ENCODE peak calls at places on chromosomes 6 and 20, in five cellular contexts. C is adrenal gland, F is mesendoderm, H is PC-3, N is ascending aorta. G is an unnamed sample. For H3K36me3, the result is how much of the 10 kb centered on the place peaks cover.

GRCh38 chr6:121691126-121691540 is 255.7 kb downstream of the GJA1 start:
- DNase-seq in N (no peak), F (no peak), H (no peak), C (no peak), G (no peak)

GRCh38 chr6:129730477-129731165 is 20.6 kb upstream of the ARHGAP18 start:
- DNase-seq in F (no peak), C (no peak), H (peak), N (no peak), G (no peak)

GRCh38 chr6:37511910-37512399 is 12.3 kb upstream of the CCDC167 start:
- DNase-seq in C (no peak), N (no peak), H (no peak), F (no peak), G (no peak)

GRCh38 chr20:2101057-2101934 is at the start of gene STK35:
- DNase-seq in F (peak), H (peak), N (no peak), C (no peak), G (peak)

GRCh38 chr6:125598422-125598821 is 151.0 kb upstream of the HEY2 start:
- DNase-seq in H (peak), C (no peak), N (peak), F (peak), G (peak)

GRCh38 chr6:73969982-73970960 is 274.3 kb downstream of the CD109 start:
- DNase-seq in H (peak), C (no peak), N (no peak), F (peak), G (no peak)

GRCh38 chr20:35311409-35311808 is 19.2 kb upstream of the FAM83C start:
- DNase-seq in H (peak), F (peak), C (no peak), N (no peak), G (no peak)

GRCh38 chr6:43070028-43070632 is 6.0 kb upstream of the PTK7 start:
- DNase-seq in H (peak), N (no peak), C (no peak), F (peak), G (no peak)

GRCh38 chr20:25000268-25000801 is 7.8 kb upstream of the APMAP start:
- DNase-seq in C (no peak), N (no peak), F (no peak), H (peak), G (peak)

GRCh38 chr6:111951439-111952140 is 78.3 kb upstream of the FYN start:
- DNase-seq in N (no peak), F (no peak), C (no peak), H (no peak), G (no peak)

GRCh38 chr6:14676084-14676483 is 558.5 kb downstream of the CD83 start:
- DNase-seq in F (no peak), C (no peak), H (peak), N (no peak), G (no peak)

GRCh38 chr6:48986105-48986504 is 476.9 kb downstream of the MMUT start:
- DNase-seq in H (no peak), F (no peak), C (no peak), N (no peak), G (no peak)

GRCh38 chr6:111875741-111876140 is 2.5 kb upstream of the FYN start:
- DNase-seq in C (no peak), F (no peak), N (no peak), H (no peak), G (no peak)

GRCh38 chr20:25065625-25066338 is 7.8 kb upstream of the ACSS1 start:
- DNase-seq in N (no peak), F (peak), C (peak), H (peak), G (peak)

GRCh38 chr20:18254615-18255014 is 33.7 kb upstream of the ZNF133 start:
- DNase-seq in H (no peak), N (no peak), C (no peak), F (no peak), G (peak)

GRCh38 chr6:105755885-105756284 is 330.3 kb upstream of the PRDM1 start:
- DNase-seq in C (no peak), F (no peak), N (no peak), H (no peak), G (no peak)

GRCh38 chr20:23641936-23642751 is 4.4 kb upstream of the CST3 start:
- DNase-seq in H (peak), N (no peak), F (no peak), C (no peak), G (peak)

GRCh38 chr6:124964764-124965105 is 2.5 kb downstream of the RNF217 start:
- DNase-seq in C (no peak), N (no peak), H (peak), F (peak), G (no peak)

GRCh38 chr6:168886964-168887363 is 366.7 kb downstream of the THBS2 start:
- DNase-seq in F (no peak), H (no peak), N (no peak), C (no peak), G (no peak)

GRCh38 chr20:25049261-25050060 is 8.5 kb downstream of the ACSS1 start:
- DNase-seq in H (no peak), N (no peak), C (no peak), F (no peak), G (no peak)

GRCh38 chr6:166738778-166739654 is 112.0 kb upstream of the RPS6KA2 start:
- DNase-seq in C (no peak), N (no peak), F (no peak), H (no peak), G (no peak)

GRCh38 chr20:35207950-35208611 is 18.4 kb upstream of the MMP24 start:
- DNase-seq in N (no peak), C (peak), H (peak), F (peak), G (peak)

GRCh38 chr6:150541587-150541986 is 58.1 kb upstream of the PLEKHG1 start:
- DNase-seq in C (no peak), F (no peak), N (no peak), H (no peak), G (no peak)

GRCh38 chr20:23255658-23256385 is 94.8 kb upstream of the NXT1 start:
- DNase-seq in H (no peak), F (no peak), N (no peak), C (no peak), G (no peak)

GRCh38 chr20:57397004-57397692 is 6.0 kb downstream of the RBM38 start:
- DNase-seq in H (no peak), N (no peak), C (no peak), F (no peak), G (no peak)

GRCh38 chr20:44187763-44188709 is 1.0 kb upstream of the JPH2 start:
- DNase-seq in C (no peak), N (no peak), H (peak), F (no peak), G (peak)

GRCh38 chr6:45479834-45480696 is 102.3 kb upstream of the SUPT3H start:
- DNase-seq in N (no peak), C (no peak), F (no peak), H (no peak), G (no peak)

DNA sequence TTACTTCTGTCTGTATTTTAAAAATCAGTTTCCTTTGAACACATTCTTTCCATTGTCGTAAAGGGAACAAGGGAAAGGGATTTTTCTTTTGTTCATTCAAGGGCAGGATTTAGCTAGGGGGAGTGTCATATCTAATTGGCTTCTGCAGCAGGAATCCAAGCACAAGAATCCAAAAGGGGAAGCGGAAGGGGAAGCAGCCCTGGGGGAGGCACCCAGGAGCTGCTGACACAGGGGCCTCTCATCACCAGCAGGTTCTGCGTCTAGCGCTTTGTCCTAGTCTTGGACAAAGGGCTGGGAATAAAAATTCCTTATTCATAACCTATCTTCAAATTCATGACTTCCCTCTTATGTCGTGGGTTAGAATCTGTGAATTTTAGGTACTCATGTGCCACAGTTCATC is 13.7 kb downstream of the RIPK1 start:
- DNase-seq in N (no peak), C (no peak), F (peak), H (no peak), G (no peak)
- H3K36me3 ChIP-seq in N (half or more), C (half or more), F (under half), H (half or more), G (under half)

DNA sequence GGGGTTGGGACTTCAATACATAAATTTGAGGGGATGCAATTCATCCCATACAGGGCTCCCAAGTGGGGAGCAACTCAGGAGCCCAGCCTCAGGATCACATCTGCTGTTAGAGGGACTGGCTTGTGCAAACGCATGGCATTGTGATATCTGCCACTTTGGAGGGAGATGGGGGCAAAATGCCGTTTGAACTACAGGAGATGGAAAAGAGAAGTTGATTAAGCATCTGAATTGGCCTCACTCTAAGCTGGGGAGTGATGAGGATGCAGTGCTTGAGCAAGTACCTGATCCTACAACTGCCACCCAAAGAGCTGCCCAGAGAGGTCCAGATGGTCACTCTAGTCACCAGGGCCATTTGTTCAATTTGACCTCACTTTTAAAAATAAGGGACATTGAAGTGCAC is 2.0 kb downstream of the LY86 start:
- DNase-seq in C (no peak), N (no peak), F (no peak), H (no peak), G (no peak)
- H3K36me3 ChIP-seq in C (under half), N (under half), F (under half), H (under half), G (under half)

GRCh38 chr6:159913375-159913774 is 22.6 kb downstream of the MAS1 start:
- DNase-seq in H (no peak), F (no peak), C (no peak), N (no peak), G (no peak)

GRCh38 chr6:159908940-159909339 is 18.2 kb downstream of the MAS1 start:
- DNase-seq in N (no peak), H (no peak), F (no peak), C (no peak), G (no peak)

GRCh38 chr6:159908535-159908934 is 17.7 kb downstream of the MAS1 start:
- DNase-seq in H (no peak), N (no peak), C (no peak), F (no peak), G (no peak)

GRCh38 chr6:159913862-159914564 is 23.2 kb downstream of the MAS1 start:
- DNase-seq in F (no peak), N (no peak), H (no peak), C (no peak), G (no peak)

DNA sequence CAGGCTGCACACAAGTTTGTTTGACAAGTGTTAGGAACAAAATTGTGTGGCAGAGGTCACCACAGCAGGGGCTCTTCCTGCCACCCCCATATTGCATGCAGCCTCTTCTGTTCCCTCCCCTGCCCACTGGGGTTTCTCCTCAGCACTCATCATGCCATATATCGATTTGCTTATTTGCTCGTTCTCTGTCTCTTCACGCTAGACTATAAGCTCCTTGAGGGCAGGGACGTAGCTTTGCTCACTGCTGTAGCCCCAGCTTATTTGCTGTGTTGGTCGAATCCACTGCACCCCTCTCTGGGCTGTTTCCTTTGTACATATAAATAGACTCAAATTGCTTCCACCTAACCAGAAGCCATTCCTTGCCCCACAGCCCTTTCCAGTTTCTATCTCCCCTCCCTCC is 19.6 kb downstream of the MAS1 start:
- DNase-seq in N (no peak), C (no peak), F (no peak), H (no peak), G (no peak)
- H3K36me3 ChIP-seq in N (under half), C (under half), F (under half), H (under half), G (under half)

GRCh38 chr20:34099675-34100074 is 12.4 kb downstream of the EIF2S2 start:
- DNase-seq in F (no peak), N (no peak), C (no peak), H (no peak), G (no peak)

GRCh38 chr20:34100578-34100977 is 11.5 kb downstream of the EIF2S2 start:
- DNase-seq in H (no peak), N (no peak), C (no peak), F (no peak), G (no peak)

GRCh38 chr20:34102342-34102741 is 9.7 kb downstream of the EIF2S2 start:
- DNase-seq in N (no peak), F (no peak), H (no peak), C (no peak), G (no peak)

GRCh38 chr20:34105978-34106675 is 5.9 kb downstream of the EIF2S2 start:
- DNase-seq in F (no peak), C (no peak), H (no peak), N (no peak), G (no peak)

DNA sequence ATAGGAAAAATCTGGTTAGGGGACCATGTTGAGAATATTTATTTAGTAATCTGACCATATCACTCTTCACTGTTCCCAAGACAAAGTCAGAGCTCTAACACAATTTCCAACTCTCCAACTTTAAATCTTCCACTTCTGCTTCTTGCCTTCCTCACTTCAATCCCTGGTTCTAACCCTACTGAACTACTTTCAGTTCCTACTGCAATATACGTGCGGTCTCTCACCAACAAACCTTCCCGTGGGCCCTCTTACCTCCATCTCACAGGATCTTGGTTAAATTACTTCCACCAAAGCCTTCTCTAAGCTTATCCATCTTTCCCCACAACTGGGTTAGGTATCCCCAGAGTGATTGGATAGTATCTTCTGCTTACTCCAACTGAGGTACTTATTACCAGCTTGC is 8.0 kb downstream of the EIF2S2 start:
- DNase-seq in F (no peak), N (no peak), C (no peak), H (no peak), G (no peak)
- H3K36me3 ChIP-seq in F (under half), N (under half), C (half or more), H (half or more), G (half or more)

GRCh38 chr6:160078883-160079685 is 42.5 kb upstream of the SLC22A1 start:
- DNase-seq in N (no peak), C (no peak), F (no peak), H (no peak), G (no peak)

GRCh38 chr6:160080097-160080496 is 41.5 kb upstream of the SLC22A1 start:
- DNase-seq in F (no peak), C (no peak), H (no peak), N (no peak), G (no peak)

GRCh38 chr6:160077526-160077925 is 44.1 kb upstream of the SLC22A1 start:
- DNase-seq in N (no peak), F (no peak), H (no peak), C (no peak), G (no peak)

GRCh38 chr6:160081398-160081797 is 40.2 kb upstream of the SLC22A1 start:
- DNase-seq in H (no peak), C (no peak), F (no peak), N (no peak), G (no peak)

GRCh38 chr6:160079686-160080043 is 42.0 kb upstream of the SLC22A1 start:
- DNase-seq in H (no peak), N (no peak), C (no peak), F (no peak), G (no peak)
- H3K36me3 ChIP-seq in H (under half), N (half or more), C (half or more), F (under half), G (half or more)

GRCh38 chr6:160043784-160044183 is 74.9 kb downstream of the IGF2R start:
- DNase-seq in C (no peak), H (no peak), N (no peak), F (no peak), G (no peak)

GRCh38 chr6:160049346-160049745 is 72.3 kb upstream of the SLC22A1 start:
- DNase-seq in C (no peak), H (no peak), N (no peak), F (no peak), G (no peak)

GRCh38 chr6:160050022-160050421 is 71.6 kb upstream of the SLC22A1 start:
- DNase-seq in C (no peak), N (no peak), F (no peak), H (no peak), G (no peak)

GRCh38 chr6:160051390-160051789 is 70.2 kb upstream of the SLC22A1 start:
- DNase-seq in N (no peak), C (no peak), F (no peak), H (no peak), G (no peak)

DNA sequence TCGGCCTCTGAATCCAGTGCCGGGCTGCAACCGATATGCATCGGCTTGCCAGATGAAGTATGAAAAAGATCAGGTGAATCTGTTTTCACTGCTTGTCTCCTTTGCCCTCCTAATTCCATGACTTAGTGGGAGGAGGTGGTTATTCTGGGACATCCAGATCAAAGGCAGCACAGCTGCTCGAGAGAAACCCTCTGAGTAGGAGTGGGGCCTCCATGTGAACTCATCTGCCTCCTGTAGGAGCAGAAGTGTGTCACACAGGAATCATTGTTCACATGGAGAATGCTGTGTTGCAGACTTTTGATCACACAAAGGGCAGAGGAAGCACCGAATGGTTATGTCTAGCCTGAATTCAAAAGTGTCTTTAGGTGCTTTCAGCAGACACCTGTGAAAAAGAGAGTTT is 73.1 kb upstream of the SLC22A1 start:
- DNase-seq in C (no peak), H (no peak), N (no peak), F (no peak), G (no peak)
- H3K36me3 ChIP-seq in C (half or more), H (half or more), N (half or more), F (under half), G (half or more)

GRCh38 chr6:89803271-89803670 is 16.3 kb downstream of the MDN1 start:
- DNase-seq in C (no peak), H (no peak), F (no peak), N (no peak), G (peak)

GRCh38 chr6:89799756-89800155 is 19.8 kb downstream of the MDN1 start:
- DNase-seq in H (no peak), N (no peak), C (no peak), F (peak), G (no peak)

GRCh38 chr6:89797317-89797716 is 22.3 kb downstream of the MDN1 start:
- DNase-seq in N (no peak), C (no peak), F (no peak), H (no peak), G (no peak)

GRCh38 chr6:89794324-89794723 is 25.3 kb downstream of the MDN1 start:
- DNase-seq in H (no peak), F (no peak), C (no peak), N (no peak), G (no peak)

GRCh38 chr6:89799111-89799510 is 20.5 kb downstream of the MDN1 start:
- DNase-seq in F (no peak), C (no peak), N (no peak), H (no peak), G (no peak)
- H3K36me3 ChIP-seq in F (under half), C (under half), N (under half), H (under half), G (under half)

G was measured in thyroid gland.